ENCODE peak calls at places on chromosomes 7 and 10, in four cellular contexts. One of them, this sample, is unnamed.

GRCh38 chr7:55306331-55306730 is 58.8 kb upstream of the LANCL2 start:
- DNase-seq in mesendoderm: no peak
- DNase-seq in mesenchymal stem cell: no peak
- DNase-seq in H9: no peak
- DNase-seq in this sample: peak

GRCh38 chr7:35465791-35466336 is 212.0 kb upstream of the TBX20 start:
- DNase-seq in mesendoderm: peak
- DNase-seq in mesenchymal stem cell: no peak
- DNase-seq in H9: no peak
- DNase-seq in this sample: no peak

GRCh38 chr10:112335866-112336265 is 38.0 kb upstream of the ACSL5 start:
- DNase-seq in mesendoderm: no peak
- DNase-seq in mesenchymal stem cell: no peak
- DNase-seq in H9: no peak
- DNase-seq in this sample: no peak

GRCh38 chr10:80444646-80445319 is 9.3 kb upstream of the TSPAN14 start:
- DNase-seq in mesendoderm: peak
- DNase-seq in mesenchymal stem cell: peak
- DNase-seq in H9: peak
- DNase-seq in this sample: peak

GRCh38 chr7:131210618-131211017 is 117.1 kb upstream of the MKLN1 start:
- DNase-seq in mesendoderm: no peak
- DNase-seq in mesenchymal stem cell: no peak
- DNase-seq in H9: no peak
- DNase-seq in this sample: no peak

GRCh38 chr7:32020760-32021159 is 49.4 kb downstream of the PDE1C start:
- DNase-seq in mesendoderm: no peak
- DNase-seq in mesenchymal stem cell: peak
- DNase-seq in H9: no peak
- DNase-seq in this sample: peak

GRCh38 chr10:124225468-124226270 is 132.3 kb upstream of the CHST15 start:
- DNase-seq in mesendoderm: no peak
- DNase-seq in mesenchymal stem cell: no peak
- DNase-seq in H9: no peak
- DNase-seq in this sample: no peak

GRCh38 chr7:129101746-129102145 is 42.8 kb upstream of the TSPAN33 start:
- DNase-seq in mesendoderm: no peak
- DNase-seq in mesenchymal stem cell: no peak
- DNase-seq in H9: no peak
- DNase-seq in this sample: no peak

GRCh38 chr10:3095373-3096139 is 28.2 kb downstream of the PFKP start:
- DNase-seq in mesendoderm: peak
- DNase-seq in mesenchymal stem cell: peak
- DNase-seq in H9: no peak
- DNase-seq in this sample: peak

GRCh38 chr10:20407421-20407820 is 489.7 kb downstream of the NEBL start:
- DNase-seq in mesendoderm: no peak
- DNase-seq in mesenchymal stem cell: peak
- DNase-seq in H9: no peak
- DNase-seq in this sample: no peak

GRCh38 chr7:76509931-76510877 is at the start of gene UPK3B:
- DNase-seq in mesendoderm: peak
- DNase-seq in mesenchymal stem cell: no peak
- DNase-seq in H9: peak
- DNase-seq in this sample: no peak

GRCh38 chr7:74525881-74526280 is 72.2 kb downstream of the GTF2IRD1 start:
- DNase-seq in mesendoderm: peak
- DNase-seq in mesenchymal stem cell: no peak
- DNase-seq in H9: peak
- DNase-seq in this sample: no peak

GRCh38 chr7:110309941-110310340 is 781.0 kb upstream of the LRRN3 start:
- DNase-seq in mesendoderm: no peak
- DNase-seq in mesenchymal stem cell: peak
- DNase-seq in H9: no peak
- DNase-seq in this sample: peak

GRCh38 chr7:75879771-75880184 is 944 bp downstream of the RHBDD2 start:
- DNase-seq in mesendoderm: peak
- DNase-seq in mesenchymal stem cell: peak
- DNase-seq in H9: no peak
- DNase-seq in this sample: peak

GRCh38 chr7:129923709-129924108 is 29.1 kb downstream of the UBE2H start:
- DNase-seq in mesendoderm: no peak
- DNase-seq in mesenchymal stem cell: peak
- DNase-seq in H9: no peak
- DNase-seq in this sample: peak

GRCh38 chr10:16518822-16519221 is 2.9 kb downstream of the C1QL3 start:
- DNase-seq in mesendoderm: no peak
- DNase-seq in mesenchymal stem cell: no peak
- DNase-seq in H9: no peak
- DNase-seq in this sample: no peak

GRCh38 chr7:78178319-78178718 is 379.7 kb downstream of the PHTF2 start:
- DNase-seq in mesendoderm: no peak
- DNase-seq in mesenchymal stem cell: peak
- DNase-seq in H9: no peak
- DNase-seq in this sample: peak

GRCh38 chr7:44461387-44461786 is 29.1 kb downstream of the NUDCD3 start:
- DNase-seq in mesendoderm: peak
- DNase-seq in mesenchymal stem cell: peak
- DNase-seq in H9: no peak
- DNase-seq in this sample: peak

GRCh38 chr10:46547881-46548780 is 8.3 kb downstream of the GPRIN2 start:
- DNase-seq in mesendoderm: no peak
- DNase-seq in mesenchymal stem cell: no peak
- DNase-seq in H9: peak
- DNase-seq in this sample: peak

GRCh38 chr7:124074007-124074406 is 41.1 kb upstream of the TMEM229A start:
- DNase-seq in mesendoderm: no peak
- DNase-seq in mesenchymal stem cell: peak
- DNase-seq in H9: no peak
- DNase-seq in this sample: peak

GRCh38 chr10:124717911-124718734 is 26.1 kb downstream of the FAM53B start:
- DNase-seq in mesendoderm: no peak
- DNase-seq in mesenchymal stem cell: peak
- DNase-seq in H9: no peak
- DNase-seq in this sample: no peak

GRCh38 chr7:139361523-139361922 is 1.8 kb downstream of the LUC7L2 start:
- DNase-seq in mesendoderm: peak
- DNase-seq in mesenchymal stem cell: no peak
- DNase-seq in H9: no peak
- DNase-seq in this sample: no peak
- H4K8ac ChIP-seq in mesendoderm: no peak
- H4K8ac ChIP-seq in mesenchymal stem cell: no peak
- H4K8ac ChIP-seq in H9: no peak
- H4K8ac ChIP-seq in this sample: no peak

GRCh38 chr7:72446131-72446530 is 34.0 kb upstream of the CALN1 start:
- DNase-seq in mesendoderm: no peak
- DNase-seq in mesenchymal stem cell: no peak
- DNase-seq in H9: no peak
- DNase-seq in this sample: no peak

GRCh38 chr7:72447465-72448204 is 35.5 kb upstream of the CALN1 start:
- DNase-seq in mesendoderm: no peak
- DNase-seq in mesenchymal stem cell: no peak
- DNase-seq in H9: no peak
- DNase-seq in this sample: no peak

GRCh38 chr7:72445580-72445979 is 33.4 kb upstream of the CALN1 start:
- DNase-seq in mesendoderm: no peak
- DNase-seq in mesenchymal stem cell: no peak
- DNase-seq in H9: no peak
- DNase-seq in this sample: no peak

GRCh38 chr7:72445075-72445474 is 32.9 kb upstream of the CALN1 start:
- DNase-seq in mesendoderm: no peak
- DNase-seq in mesenchymal stem cell: no peak
- DNase-seq in H9: no peak
- DNase-seq in this sample: no peak

GRCh38 chr7:72446566-72447462 is 34.7 kb upstream of the CALN1 start:
- DNase-seq in mesendoderm: no peak
- DNase-seq in mesenchymal stem cell: no peak
- DNase-seq in H9: no peak
- DNase-seq in this sample: no peak
- H4K8ac ChIP-seq in mesendoderm: no peak
- H4K8ac ChIP-seq in mesenchymal stem cell: no peak
- H4K8ac ChIP-seq in H9: no peak
- H4K8ac ChIP-seq in this sample: no peak

GRCh38 chr10:1251769-1252168 is 195.6 kb downstream of the WDR37 start:
- DNase-seq in mesendoderm: no peak
- DNase-seq in mesenchymal stem cell: no peak
- DNase-seq in H9: no peak
- DNase-seq in this sample: no peak

GRCh38 chr10:1256139-1256720 is 200.0 kb downstream of the WDR37 start:
- DNase-seq in mesendoderm: no peak
- DNase-seq in mesenchymal stem cell: no peak
- DNase-seq in H9: peak
- DNase-seq in this sample: no peak

GRCh38 chr10:1255166-1255565 is 199.0 kb downstream of the WDR37 start:
- DNase-seq in mesendoderm: no peak
- DNase-seq in mesenchymal stem cell: no peak
- DNase-seq in H9: no peak
- DNase-seq in this sample: no peak

GRCh38 chr10:1255600-1255999 is 199.4 kb downstream of the WDR37 start:
- DNase-seq in mesendoderm: no peak
- DNase-seq in mesenchymal stem cell: no peak
- DNase-seq in H9: no peak
- DNase-seq in this sample: no peak

GRCh38 chr10:1253476-1254353 is 197.5 kb downstream of the WDR37 start:
- DNase-seq in mesendoderm: no peak
- DNase-seq in mesenchymal stem cell: no peak
- DNase-seq in H9: no peak
- DNase-seq in this sample: no peak
- H4K8ac ChIP-seq in mesendoderm: no peak
- H4K8ac ChIP-seq in mesenchymal stem cell: no peak
- H4K8ac ChIP-seq in H9: no peak
- H4K8ac ChIP-seq in this sample: no peak

DNA sequence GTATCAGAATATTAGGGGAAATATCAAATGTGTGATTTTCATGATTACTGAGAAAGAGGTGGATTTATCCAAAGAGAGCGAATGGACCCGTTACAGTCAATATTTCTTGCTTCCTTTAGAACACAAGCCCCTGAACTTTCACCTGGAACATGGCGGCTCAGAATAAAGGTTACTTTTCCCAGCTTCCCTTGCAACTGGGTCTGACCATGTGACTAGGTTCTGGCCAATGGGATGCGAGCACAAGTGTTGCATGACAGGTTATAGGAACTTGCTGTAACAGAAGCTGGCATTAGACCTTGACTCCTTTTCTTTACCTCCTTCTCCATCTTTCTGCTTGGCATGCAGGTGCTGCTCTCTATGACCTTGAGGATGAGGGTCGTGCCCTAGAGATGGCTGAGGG is 556.1 kb downstream of the TYW1 start:
- DNase-seq in mesendoderm: no peak
- DNase-seq in mesenchymal stem cell: no peak
- DNase-seq in H9: no peak
- DNase-seq in this sample: no peak
- H4K8ac ChIP-seq in mesendoderm: no peak
- H4K8ac ChIP-seq in mesenchymal stem cell: no peak
- H4K8ac ChIP-seq in H9: no peak
- H4K8ac ChIP-seq in this sample: no peak

DNA sequence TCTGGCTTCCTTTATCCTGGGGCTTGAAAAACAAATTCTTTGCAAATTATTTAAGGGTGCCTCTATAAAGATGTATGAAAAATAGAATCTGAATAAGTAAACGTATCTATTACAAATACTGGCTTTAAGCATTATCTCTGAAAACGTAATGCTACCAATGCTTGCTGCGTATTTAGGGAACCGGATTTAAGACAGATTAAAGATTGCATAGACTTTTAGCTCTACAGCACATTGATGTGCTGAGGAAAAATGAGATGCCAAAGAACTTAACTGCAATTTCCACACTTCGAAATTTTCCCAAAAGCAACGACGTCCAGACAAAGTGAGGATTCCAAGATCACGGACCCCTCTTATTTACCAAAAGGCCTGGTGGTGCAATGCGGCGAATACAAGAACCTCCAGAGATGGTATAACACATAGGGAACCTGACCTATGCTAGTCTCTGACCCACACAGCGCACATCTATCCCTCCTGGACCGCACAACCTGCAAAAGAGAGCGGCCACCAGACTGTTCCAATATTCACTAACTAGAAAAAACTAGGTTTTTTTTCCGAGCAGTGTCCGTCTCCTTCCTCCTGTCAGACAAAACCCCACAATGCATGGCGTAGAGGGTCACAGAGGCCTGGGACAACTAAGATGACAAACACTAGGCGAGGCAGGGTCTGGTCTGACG is 34.3 kb upstream of the PHF14 start:
- DNase-seq in mesendoderm: no peak
- DNase-seq in mesenchymal stem cell: no peak
- DNase-seq in H9: no peak
- DNase-seq in this sample: no peak
- H4K8ac ChIP-seq in mesendoderm: no peak
- H4K8ac ChIP-seq in mesenchymal stem cell: peak
- H4K8ac ChIP-seq in H9: no peak
- H4K8ac ChIP-seq in this sample: peak

DNA sequence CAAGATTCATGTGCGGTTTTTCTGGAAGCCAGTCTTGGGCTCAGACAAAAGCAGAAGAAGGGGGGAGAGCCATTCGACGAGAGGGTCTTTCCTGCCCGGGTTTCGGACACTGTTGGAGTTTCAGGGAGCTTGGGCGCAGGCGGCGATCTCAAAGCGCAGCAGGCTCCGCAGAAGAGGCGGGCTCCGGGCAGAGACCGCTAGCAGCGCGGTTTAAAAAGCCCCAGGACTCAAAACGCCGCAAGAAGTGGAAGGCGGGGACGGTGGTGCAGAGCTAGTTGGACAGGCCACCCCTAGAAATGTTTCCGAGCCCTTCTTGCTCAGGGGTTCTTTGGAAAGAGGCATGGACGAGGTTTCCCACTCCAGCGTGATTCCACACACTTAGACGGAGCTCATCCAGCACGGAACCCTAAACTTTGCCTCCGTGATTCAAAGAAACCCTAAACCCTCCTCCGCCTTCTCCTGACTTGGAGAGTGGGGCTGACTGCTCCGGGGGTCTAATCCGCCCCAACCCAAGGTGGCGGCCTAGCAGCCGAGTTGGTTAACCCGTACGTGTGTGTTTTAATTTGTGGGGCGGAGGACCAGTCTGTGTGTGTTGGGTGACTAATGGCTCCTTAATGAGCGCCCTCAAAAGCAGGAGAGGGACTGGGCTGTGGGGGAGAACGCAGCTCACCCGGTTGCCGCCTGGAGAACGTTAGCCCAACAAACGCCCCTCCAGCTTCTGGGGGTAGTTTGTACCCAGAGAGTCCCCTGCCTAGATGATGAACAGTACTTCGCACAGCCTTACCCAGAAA is 3.9 kb downstream of the NEUROG3 start:
- DNase-seq in mesendoderm: no peak
- DNase-seq in mesenchymal stem cell: no peak
- DNase-seq in H9: no peak
- DNase-seq in this sample: no peak
- H4K8ac ChIP-seq in mesendoderm: no peak
- H4K8ac ChIP-seq in mesenchymal stem cell: no peak
- H4K8ac ChIP-seq in H9: no peak
- H4K8ac ChIP-seq in this sample: no peak

GRCh38 chr10:96513686-96514551 is at the start of gene TLL2:
- DNase-seq in mesendoderm: peak
- DNase-seq in mesenchymal stem cell: peak
- DNase-seq in H9: peak
- DNase-seq in this sample: peak
- H4K8ac ChIP-seq in mesendoderm: no peak
- H4K8ac ChIP-seq in mesenchymal stem cell: no peak
- H4K8ac ChIP-seq in H9: no peak
- H4K8ac ChIP-seq in this sample: no peak

This sample was measured in IMR-90.